ENCODE peak calls at places on chromosomes 5 and 9, in eight cellular contexts. T is GM12891; Y is HTR-8/SVneo; P is activated naive CD4-positive, alpha-beta T cell treated with anti-CD3 and anti-CD28 coated beads for 36 hours; K is natural killer cell treated with Interleukin-12 subunit alpha and Interleukin-12 subunit beta and Interleukin-15 and Interleukin-18, amount 100 ng/mL, for 72 hours; L is HuH-7; D is GM23338; W is fibroblast of mammary gland. V is an unnamed sample.

GRCh38 chr5:37637165-37637845 is 202.5 kb downstream of the GDNF start:
- DNase-seq in T (no peak), Y (no peak), P (no peak), K (no peak), L (no peak), D (no peak), W (peak), V (no peak)

GRCh38 chr9:84974790-84975189 is 305.3 kb downstream of the NTRK2 start:
- DNase-seq in T (no peak), Y (no peak), P (no peak), K (no peak), L (no peak), D (no peak), W (no peak), V (no peak)

GRCh38 chr9:91179237-91180138 is 182.2 kb downstream of the AUH start:
- DNase-seq in T (no peak), Y (no peak), P (no peak), K (no peak), L (no peak), D (no peak), W (peak), V (no peak)

GRCh38 chr9:131366745-131367401 is 27.0 kb upstream of the PRRC2B start:
- DNase-seq in T (no peak), Y (peak), P (peak), K (no peak), L (peak), D (peak), W (peak), V (peak)

GRCh38 chr5:142918959-142919635 is 148.9 kb downstream of the ARHGAP26 start:
- DNase-seq in T (no peak), Y (no peak), P (no peak), K (no peak), L (no peak), D (no peak), W (no peak), V (no peak)

GRCh38 chr9:35521708-35522107 is 31.8 kb downstream of the RUSC2 start:
- DNase-seq in T (no peak), Y (no peak), P (no peak), K (no peak), L (no peak), D (no peak), W (peak), V (no peak)

GRCh38 chr9:92275541-92275940 is 18.0 kb downstream of the IARS1 start:
- DNase-seq in T (no peak), Y (no peak), P (no peak), K (no peak), L (no peak), D (no peak), W (no peak), V (no peak)

GRCh38 chr5:56052735-56053134 is 58.0 kb upstream of the IL6ST start:
- DNase-seq in T (no peak), Y (no peak), P (no peak), K (no peak), L (no peak), D (no peak), W (peak), V (no peak)

GRCh38 chr9:131734165-131734610 is 5.7 kb downstream of the RAPGEF1 start:
- DNase-seq in T (no peak), Y (no peak), P (peak), K (peak), L (no peak), D (no peak), W (no peak), V (no peak)

GRCh38 chr5:93793159-93793781 is 51.9 kb upstream of the POU5F2 start:
- DNase-seq in T (no peak), Y (no peak), P (no peak), K (no peak), L (no peak), D (no peak), W (no peak), V (no peak)